ENCODE peak calls at places on chromosomes 2 and 18, in seven cellular contexts. One of them, this sample, is unnamed.

GRCh38 chr2:163736433-163737168 is 793 bp upstream of the FIGN start:
- DNase-seq in fibroblast of gingiva: peak
- DNase-seq in T-helper 17 cell: no peak
- DNase-seq in WTC11: peak
- DNase-seq in CD4-positive, alpha-beta T cell: no peak
- DNase-seq in sciatic nerve: peak
- DNase-seq in NCI-H774: peak
- DNase-seq in this sample: peak

GRCh38 chr2:132815522-132815921 is 145.5 kb upstream of the LYPD1 start:
- DNase-seq in sciatic nerve: no peak
- DNase-seq in CD4-positive, alpha-beta T cell: no peak
- DNase-seq in T-helper 17 cell: no peak
- DNase-seq in fibroblast of gingiva: no peak
- DNase-seq in NCI-H774: no peak
- DNase-seq in WTC11: no peak
- DNase-seq in this sample: no peak

GRCh38 chr2:199979841-199980628 is 24.7 kb downstream of the MAIP1 start:
- DNase-seq in WTC11: peak
- DNase-seq in T-helper 17 cell: peak
- DNase-seq in fibroblast of gingiva: peak
- DNase-seq in NCI-H774: peak
- DNase-seq in CD4-positive, alpha-beta T cell: peak
- DNase-seq in sciatic nerve: peak
- DNase-seq in this sample: peak

GRCh38 chr18:47604041-47604440 is 326.4 kb downstream of the SMAD2 start:
- DNase-seq in WTC11: no peak
- DNase-seq in fibroblast of gingiva: no peak
- DNase-seq in NCI-H774: no peak
- DNase-seq in T-helper 17 cell: no peak
- DNase-seq in CD4-positive, alpha-beta T cell: no peak
- DNase-seq in sciatic nerve: no peak
- DNase-seq in this sample: no peak

GRCh38 chr2:187547353-187547979 is 6.8 kb downstream of the TFPI start:
- DNase-seq in sciatic nerve: peak
- DNase-seq in WTC11: no peak
- DNase-seq in NCI-H774: no peak
- DNase-seq in CD4-positive, alpha-beta T cell: no peak
- DNase-seq in fibroblast of gingiva: peak
- DNase-seq in T-helper 17 cell: no peak
- DNase-seq in this sample: no peak

GRCh38 chr18:50644807-50645206 is 84.9 kb downstream of the MAPK4 start:
- DNase-seq in NCI-H774: no peak
- DNase-seq in CD4-positive, alpha-beta T cell: no peak
- DNase-seq in fibroblast of gingiva: no peak
- DNase-seq in sciatic nerve: no peak
- DNase-seq in T-helper 17 cell: no peak
- DNase-seq in WTC11: peak
- DNase-seq in this sample: peak

GRCh38 chr2:118907759-118908158 is 34.2 kb upstream of the MARCO start:
- DNase-seq in sciatic nerve: no peak
- DNase-seq in WTC11: no peak
- DNase-seq in NCI-H774: no peak
- DNase-seq in T-helper 17 cell: no peak
- DNase-seq in fibroblast of gingiva: no peak
- DNase-seq in CD4-positive, alpha-beta T cell: no peak
- DNase-seq in this sample: no peak

GRCh38 chr2:176769499-176770350 is 442.9 kb upstream of the HNRNPA3 start:
- DNase-seq in NCI-H774: no peak
- DNase-seq in CD4-positive, alpha-beta T cell: no peak
- DNase-seq in sciatic nerve: no peak
- DNase-seq in fibroblast of gingiva: no peak
- DNase-seq in WTC11: no peak
- DNase-seq in T-helper 17 cell: no peak
- DNase-seq in this sample: no peak

GRCh38 chr2:39114771-39115170 is 6.1 kb downstream of the SOS1 start:
- DNase-seq in WTC11: no peak
- DNase-seq in CD4-positive, alpha-beta T cell: no peak
- DNase-seq in fibroblast of gingiva: no peak
- DNase-seq in T-helper 17 cell: no peak
- DNase-seq in sciatic nerve: no peak
- DNase-seq in NCI-H774: no peak
- DNase-seq in this sample: no peak

GRCh38 chr2:146762786-146763185 is 1082.0 kb upstream of the ACVR2A start:
- DNase-seq in NCI-H774: no peak
- DNase-seq in fibroblast of gingiva: no peak
- DNase-seq in sciatic nerve: no peak
- DNase-seq in WTC11: no peak
- DNase-seq in T-helper 17 cell: no peak
- DNase-seq in CD4-positive, alpha-beta T cell: no peak
- DNase-seq in this sample: no peak

GRCh38 chr18:54713386-54713785 is 114.9 kb upstream of the RAB27B start:
- DNase-seq in T-helper 17 cell: no peak
- DNase-seq in WTC11: no peak
- DNase-seq in NCI-H774: no peak
- DNase-seq in fibroblast of gingiva: no peak
- DNase-seq in CD4-positive, alpha-beta T cell: no peak
- DNase-seq in sciatic nerve: no peak
- DNase-seq in this sample: no peak

GRCh38 chr2:163878718-163879117 is 142.9 kb upstream of the FIGN start:
- DNase-seq in fibroblast of gingiva: no peak
- DNase-seq in WTC11: peak
- DNase-seq in T-helper 17 cell: no peak
- DNase-seq in CD4-positive, alpha-beta T cell: no peak
- DNase-seq in sciatic nerve: no peak
- DNase-seq in NCI-H774: no peak
- DNase-seq in this sample: no peak

GRCh38 chr2:154709215-154709614 is 10.7 kb downstream of the KCNJ3 start:
- DNase-seq in T-helper 17 cell: no peak
- DNase-seq in NCI-H774: no peak
- DNase-seq in fibroblast of gingiva: peak
- DNase-seq in WTC11: no peak
- DNase-seq in sciatic nerve: no peak
- DNase-seq in CD4-positive, alpha-beta T cell: no peak
- DNase-seq in this sample: no peak

GRCh38 chr18:80231151-80231550 is 16.2 kb downstream of the PARD6G start:
- DNase-seq in CD4-positive, alpha-beta T cell: no peak
- DNase-seq in NCI-H774: no peak
- DNase-seq in WTC11: no peak
- DNase-seq in sciatic nerve: no peak
- DNase-seq in T-helper 17 cell: no peak
- DNase-seq in fibroblast of gingiva: no peak
- DNase-seq in this sample: no peak

GRCh38 chr2:176584333-176584732 is 315.1 kb downstream of the MTX2 start:
- DNase-seq in fibroblast of gingiva: no peak
- DNase-seq in T-helper 17 cell: no peak
- DNase-seq in CD4-positive, alpha-beta T cell: no peak
- DNase-seq in WTC11: no peak
- DNase-seq in NCI-H774: no peak
- DNase-seq in sciatic nerve: no peak
- DNase-seq in this sample: no peak

GRCh38 chr18:50038448-50038847 is 156.5 kb downstream of the MYO5B start:
- DNase-seq in WTC11: no peak
- DNase-seq in fibroblast of gingiva: no peak
- DNase-seq in NCI-H774: no peak
- DNase-seq in T-helper 17 cell: no peak
- DNase-seq in CD4-positive, alpha-beta T cell: no peak
- DNase-seq in sciatic nerve: no peak
- DNase-seq in this sample: no peak

GRCh38 chr2:1707771-1708351 is 36.5 kb downstream of the PXDN start:
- DNase-seq in sciatic nerve: peak
- DNase-seq in T-helper 17 cell: no peak
- DNase-seq in CD4-positive, alpha-beta T cell: no peak
- DNase-seq in fibroblast of gingiva: peak
- DNase-seq in NCI-H774: peak
- DNase-seq in WTC11: peak
- DNase-seq in this sample: no peak

GRCh38 chr18:77733292-77733903 is 483.8 kb downstream of the GALR1 start:
- DNase-seq in fibroblast of gingiva: no peak
- DNase-seq in sciatic nerve: no peak
- DNase-seq in T-helper 17 cell: no peak
- DNase-seq in NCI-H774: peak
- DNase-seq in CD4-positive, alpha-beta T cell: no peak
- DNase-seq in WTC11: peak
- DNase-seq in this sample: no peak

GRCh38 chr2:175454953-175455389 is 273.5 kb upstream of the ATP5MC3 start:
- DNase-seq in WTC11: no peak
- DNase-seq in fibroblast of gingiva: no peak
- DNase-seq in sciatic nerve: no peak
- DNase-seq in CD4-positive, alpha-beta T cell: no peak
- DNase-seq in NCI-H774: no peak
- DNase-seq in T-helper 17 cell: no peak
- DNase-seq in this sample: no peak

GRCh38 chr2:31935370-31935769 is 75.4 kb downstream of the MEMO1 start:
- DNase-seq in CD4-positive, alpha-beta T cell: no peak
- DNase-seq in T-helper 17 cell: no peak
- DNase-seq in NCI-H774: no peak
- DNase-seq in WTC11: no peak
- DNase-seq in fibroblast of gingiva: no peak
- DNase-seq in sciatic nerve: no peak
- DNase-seq in this sample: no peak

GRCh38 chr2:17759805-17760204 is 5.9 kb downstream of the GEN1 start:
- DNase-seq in CD4-positive, alpha-beta T cell: no peak
- DNase-seq in NCI-H774: no peak
- DNase-seq in T-helper 17 cell: no peak
- DNase-seq in WTC11: no peak
- DNase-seq in fibroblast of gingiva: peak
- DNase-seq in sciatic nerve: no peak
- DNase-seq in this sample: no peak

GRCh38 chr2:63589148-63589972 is 597 bp downstream of the MDH1 start:
- DNase-seq in NCI-H774: no peak
- DNase-seq in sciatic nerve: no peak
- DNase-seq in fibroblast of gingiva: no peak
- DNase-seq in CD4-positive, alpha-beta T cell: no peak
- DNase-seq in T-helper 17 cell: no peak
- DNase-seq in WTC11: peak
- DNase-seq in this sample: no peak

GRCh38 chr2:182763311-182763912 is 47.4 kb downstream of the DNAJC10 start:
- DNase-seq in fibroblast of gingiva: peak
- DNase-seq in NCI-H774: peak
- DNase-seq in T-helper 17 cell: no peak
- DNase-seq in sciatic nerve: no peak
- DNase-seq in WTC11: no peak
- DNase-seq in CD4-positive, alpha-beta T cell: no peak
- DNase-seq in this sample: no peak

GRCh38 chr2:10889741-10890215 is 22.0 kb upstream of the KCNF1 start:
- DNase-seq in sciatic nerve: no peak
- DNase-seq in NCI-H774: peak
- DNase-seq in WTC11: no peak
- DNase-seq in T-helper 17 cell: no peak
- DNase-seq in CD4-positive, alpha-beta T cell: no peak
- DNase-seq in fibroblast of gingiva: no peak
- DNase-seq in this sample: peak

GRCh38 chr18:44548291-44549221 is 132.1 kb upstream of the SETBP1 start:
- DNase-seq in sciatic nerve: no peak
- DNase-seq in CD4-positive, alpha-beta T cell: no peak
- DNase-seq in T-helper 17 cell: no peak
- DNase-seq in NCI-H774: no peak
- DNase-seq in WTC11: no peak
- DNase-seq in fibroblast of gingiva: peak
- DNase-seq in this sample: no peak

GRCh38 chr2:200129756-200130462 is 174.5 kb downstream of the MAIP1 start:
- DNase-seq in sciatic nerve: no peak
- DNase-seq in T-helper 17 cell: no peak
- DNase-seq in CD4-positive, alpha-beta T cell: no peak
- DNase-seq in NCI-H774: no peak
- DNase-seq in WTC11: no peak
- DNase-seq in fibroblast of gingiva: no peak
- DNase-seq in this sample: no peak

GRCh38 chr2:1550076-1550475 is 136.8 kb downstream of the TPO start:
- DNase-seq in WTC11: no peak
- DNase-seq in T-helper 17 cell: no peak
- DNase-seq in sciatic nerve: no peak
- DNase-seq in NCI-H774: no peak
- DNase-seq in fibroblast of gingiva: no peak
- DNase-seq in CD4-positive, alpha-beta T cell: no peak
- DNase-seq in this sample: no peak

GRCh38 chr2:47299555-47299954 is 103.4 kb upstream of the MSH2 start:
- DNase-seq in fibroblast of gingiva: peak
- DNase-seq in sciatic nerve: no peak
- DNase-seq in T-helper 17 cell: no peak
- DNase-seq in WTC11: no peak
- DNase-seq in NCI-H774: no peak
- DNase-seq in CD4-positive, alpha-beta T cell: no peak
- DNase-seq in this sample: no peak

GRCh38 chr18:30775629-30776028 is 266.9 kb downstream of the DSC3 start:
- DNase-seq in CD4-positive, alpha-beta T cell: no peak
- DNase-seq in sciatic nerve: no peak
- DNase-seq in NCI-H774: no peak
- DNase-seq in fibroblast of gingiva: no peak
- DNase-seq in WTC11: no peak
- DNase-seq in T-helper 17 cell: no peak
- DNase-seq in this sample: no peak

GRCh38 chr18:69813559-69813958 is 134.1 kb downstream of the CD226 start:
- DNase-seq in fibroblast of gingiva: no peak
- DNase-seq in CD4-positive, alpha-beta T cell: no peak
- DNase-seq in NCI-H774: no peak
- DNase-seq in WTC11: no peak
- DNase-seq in T-helper 17 cell: no peak
- DNase-seq in sciatic nerve: no peak
- DNase-seq in this sample: no peak

GRCh38 chr18:10274327-10274726 is 180.1 kb upstream of the APCDD1 start:
- DNase-seq in fibroblast of gingiva: peak
- DNase-seq in WTC11: no peak
- DNase-seq in sciatic nerve: no peak
- DNase-seq in T-helper 17 cell: no peak
- DNase-seq in CD4-positive, alpha-beta T cell: no peak
- DNase-seq in NCI-H774: no peak
- DNase-seq in this sample: no peak

GRCh38 chr18:64592246-64592645 is 443.4 kb upstream of the LINC00305 start:
- DNase-seq in WTC11: no peak
- DNase-seq in NCI-H774: no peak
- DNase-seq in CD4-positive, alpha-beta T cell: no peak
- DNase-seq in sciatic nerve: no peak
- DNase-seq in fibroblast of gingiva: no peak
- DNase-seq in T-helper 17 cell: no peak
- DNase-seq in this sample: no peak

GRCh38 chr2:210617732-210618330 is 61.4 kb downstream of the CPS1 start:
- DNase-seq in WTC11: no peak
- DNase-seq in NCI-H774: peak
- DNase-seq in CD4-positive, alpha-beta T cell: no peak
- DNase-seq in sciatic nerve: no peak
- DNase-seq in fibroblast of gingiva: peak
- DNase-seq in T-helper 17 cell: no peak
- DNase-seq in this sample: no peak

GRCh38 chr2:150280255-150280654 is 207.2 kb downstream of the RND3 start:
- DNase-seq in T-helper 17 cell: no peak
- DNase-seq in NCI-H774: no peak
- DNase-seq in WTC11: no peak
- DNase-seq in fibroblast of gingiva: peak
- DNase-seq in sciatic nerve: no peak
- DNase-seq in CD4-positive, alpha-beta T cell: no peak
- DNase-seq in this sample: no peak

GRCh38 chr2:231356474-231356849 is 39.0 kb upstream of the B3GNT7 start:
- DNase-seq in sciatic nerve: no peak
- DNase-seq in fibroblast of gingiva: no peak
- DNase-seq in WTC11: no peak
- DNase-seq in T-helper 17 cell: no peak
- DNase-seq in NCI-H774: no peak
- DNase-seq in CD4-positive, alpha-beta T cell: no peak
- DNase-seq in this sample: no peak